ENCODE peak calls at places on chromosomes 16 and 17, in seven cellular contexts. One of them, this sample, is unnamed.

GRCh38 chr17:37848690-37849616 is 75.3 kb upstream of the TBC1D3K start:
- DNase-seq in amygdala: no peak
- DNase-seq in posterior cingulate gyrus: no peak
- DNase-seq in AG08395: peak
- DNase-seq in lower lobe of right lung: no peak
- DNase-seq in AG04450: peak
- DNase-seq in NCI-H345: no peak
- DNase-seq in this sample: no peak

GRCh38 chr16:54030451-54030850 is 256.1 kb downstream of the IRX3 start:
- DNase-seq in NCI-H345: no peak
- DNase-seq in AG08395: no peak
- DNase-seq in posterior cingulate gyrus: no peak
- DNase-seq in lower lobe of right lung: no peak
- DNase-seq in amygdala: no peak
- DNase-seq in AG04450: no peak
- DNase-seq in this sample: no peak

GRCh38 chr17:20059728-20060188 is 50.6 kb downstream of the SPECC1 start:
- DNase-seq in lower lobe of right lung: no peak
- DNase-seq in NCI-H345: peak
- DNase-seq in amygdala: no peak
- DNase-seq in AG04450: no peak
- DNase-seq in posterior cingulate gyrus: no peak
- DNase-seq in AG08395: no peak
- DNase-seq in this sample: no peak

GRCh38 chr16:50680907-50681885 is at the start of gene SNX20:
- DNase-seq in lower lobe of right lung: peak
- DNase-seq in amygdala: no peak
- DNase-seq in NCI-H345: no peak
- DNase-seq in AG08395: no peak
- DNase-seq in posterior cingulate gyrus: no peak
- DNase-seq in AG04450: no peak
- DNase-seq in this sample: peak

GRCh38 chr17:48545022-48545376 is at the start of gene HOXB2:
- DNase-seq in amygdala: no peak
- DNase-seq in AG08395: no peak
- DNase-seq in lower lobe of right lung: no peak
- DNase-seq in AG04450: no peak
- DNase-seq in NCI-H345: peak
- DNase-seq in posterior cingulate gyrus: no peak
- DNase-seq in this sample: no peak

GRCh38 chr16:31703526-31704128 is 170.0 kb upstream of the ZNF267 start:
- DNase-seq in posterior cingulate gyrus: no peak
- DNase-seq in lower lobe of right lung: no peak
- DNase-seq in AG04450: no peak
- DNase-seq in AG08395: no peak
- DNase-seq in amygdala: no peak
- DNase-seq in NCI-H345: no peak
- DNase-seq in this sample: peak

GRCh38 chr17:69857412-69857835 is 217.6 kb upstream of the KCNJ16 start:
- DNase-seq in AG08395: peak
- DNase-seq in NCI-H345: no peak
- DNase-seq in lower lobe of right lung: no peak
- DNase-seq in amygdala: no peak
- DNase-seq in posterior cingulate gyrus: no peak
- DNase-seq in AG04450: peak
- DNase-seq in this sample: no peak

GRCh38 chr17:30340957-30341356 is 7.1 kb upstream of the TMIGD1 start:
- DNase-seq in NCI-H345: no peak
- DNase-seq in posterior cingulate gyrus: no peak
- DNase-seq in amygdala: no peak
- DNase-seq in AG04450: no peak
- DNase-seq in AG08395: no peak
- DNase-seq in lower lobe of right lung: no peak
- DNase-seq in this sample: no peak

GRCh38 chr17:4788807-4789700 is at the start of gene GLTPD2:
- DNase-seq in NCI-H345: no peak
- DNase-seq in AG08395: no peak
- DNase-seq in lower lobe of right lung: no peak
- DNase-seq in amygdala: no peak
- DNase-seq in posterior cingulate gyrus: peak
- DNase-seq in AG04450: no peak
- DNase-seq in this sample: no peak

GRCh38 chr17:40915199-40915661 is 22.2 kb downstream of the KRT23 start:
- DNase-seq in lower lobe of right lung: no peak
- DNase-seq in AG04450: peak
- DNase-seq in NCI-H345: no peak
- DNase-seq in posterior cingulate gyrus: no peak
- DNase-seq in AG08395: peak
- DNase-seq in amygdala: no peak
- DNase-seq in this sample: no peak

This sample was measured in Right ventricle myocardium inferior.